ENCODE peak calls at places on chromosomes 13 and 19, in eight cellular contexts. T is Right ventricle myocardium superior; M is NCI-H510A treated with DMSO at 0.1 percent for 48 hours; B is GM04504; I is stimulated activated CD8-positive, alpha-beta memory T cell treated with anti-CD3 and anti-CD28 coated beads, Interleukin-2, amount 100 ng/mL, for 1 hour; A is NCI-H2081; J is uterus; G is NCI-H524. D is an unnamed sample.

GRCh38 chr19:18282021-18282787 is 782 bp upstream of the JUND start:
- DNase-seq in T (peak; percentile 72), M (peak; percentile 67), B (no peak), I (no peak), A (no peak), J (no peak), G (no peak), D (peak; percentile 61)

GRCh38 chr19:44757735-44758505 is 9.4 kb downstream of the BCL3 start:
- DNase-seq in T (peak; percentile 91), M (no peak), B (no peak), I (no peak), A (no peak), J (peak; percentile 81), G (no peak), D (peak; percentile 36)

GRCh38 chr13:76792680-76793334 is 93.4 kb downstream of the KCTD12 start:
- DNase-seq in T (no peak), M (no peak), B (peak; percentile 47), I (no peak), A (no peak), J (peak; percentile 27), G (no peak), D (no peak)

GRCh38 chr13:113591750-113592149 is 7.2 kb downstream of the TFDP1 start:
- DNase-seq in T (no peak), M (no peak), B (no peak), I (no peak), A (no peak), J (no peak), G (no peak), D (no peak)

GRCh38 chr13:95509521-95510315 is 42.8 kb upstream of the CLDN10 start:
- DNase-seq in T (no peak), M (no peak), B (peak; percentile 8), I (no peak), A (no peak), J (no peak), G (no peak), D (no peak)

GRCh38 chr19:6613711-6614110 is 22.8 kb upstream of the CD70 start:
- DNase-seq in T (no peak), M (no peak), B (no peak), I (no peak), A (no peak), J (no peak), G (no peak), D (no peak)

GRCh38 chr13:73325351-73326214 is 266.8 kb downstream of the KLF5 start:
- DNase-seq in T (no peak), M (no peak), B (no peak), I (no peak), A (no peak), J (no peak), G (no peak), D (no peak)

GRCh38 chr19:33634361-33635091 is 12.8 kb downstream of the CHST8 start:
- DNase-seq in T (no peak), M (no peak), B (no peak), I (no peak), A (no peak), J (no peak), G (no peak), D (no peak)

GRCh38 chr19:30425885-30426838 is 54.0 kb downstream of the ZNF536 start:
- DNase-seq in T (no peak), M (no peak), B (no peak), I (no peak), A (no peak), J (no peak), G (no peak), D (no peak)

GRCh38 chr19:13839938-13840750 is 36.8 kb upstream of the NANOS3 start:
- DNase-seq in T (peak; percentile 83), M (no peak), B (no peak), I (no peak), A (no peak), J (no peak), G (no peak), D (no peak)

GRCh38 chr13:40146586-40147240 is 491.3 kb downstream of the COG6 start:
- DNase-seq in T (no peak), M (no peak), B (no peak), I (no peak), A (no peak), J (no peak), G (no peak), D (no peak)

GRCh38 chr19:16062789-16063188 is 13.5 kb upstream of the TPM4 start:
- DNase-seq in T (peak; percentile 73), M (peak; percentile 15), B (no peak), I (no peak), A (peak; percentile 16), J (no peak), G (no peak), D (no peak)

GRCh38 chr13:47845981-47846380 is 155.1 kb downstream of the SUCLA2 start:
- DNase-seq in T (no peak), M (no peak), B (no peak), I (no peak), A (no peak), J (no peak), G (no peak), D (no peak)

GRCh38 chr19:50723069-50723468 is at the start of gene CLEC11A:
- DNase-seq in T (peak; percentile 79), M (no peak), B (peak; percentile 68), I (no peak), A (no peak), J (peak; percentile 78), G (no peak), D (no peak)

GRCh38 chr13:33793726-33794125 is 24.2 kb upstream of the RFC3 start:
- DNase-seq in T (no peak), M (no peak), B (no peak), I (no peak), A (no peak), J (no peak), G (no peak), D (no peak)

GRCh38 chr19:2032296-2032941 is 16.9 kb upstream of the BTBD2 start:
- DNase-seq in T (peak; percentile 97), M (peak; percentile 81), B (peak; percentile 71), I (no peak), A (peak; percentile 70), J (peak; percentile 89), G (peak; percentile 66), D (peak; percentile 96)

GRCh38 chr19:44003461-44004134 is 841 bp downstream of the ZNF230 start:
- DNase-seq in T (no peak), M (no peak), B (no peak), I (no peak), A (no peak), J (no peak), G (no peak), D (no peak)